ENCODE peak calls at places on chromosomes 1 and 21, in nine cellular contexts. I is heart left ventricle, C is mammary epithelial cell, A is stomach, L is cardiac muscle cell, G is lung, V is left ventricle myocardium inferior, X is tibial nerve, J is heart right ventricle. Z is an unnamed sample.

GRCh38 chr1:15571266-15571665 is 13.6 kb downstream of the AGMAT start:
- DNase-seq in V (no peak), X (no peak), I (no peak), A (no peak), J (no peak), G (no peak), L (no peak), C (no peak), Z (no peak)

GRCh38 chr1:49163041-49163440 is 386.4 kb upstream of the BEND5 start:
- DNase-seq in J (no peak), G (no peak), L (no peak), I (no peak), C (peak; percentile 86), A (no peak), V (no peak), X (no peak), Z (no peak)

GRCh38 chr1:32965251-32965643 is 638 bp upstream of the RNF19B start:
- DNase-seq in L (no peak), X (no peak), C (no peak), G (no peak), I (no peak), J (no peak), V (no peak), A (no peak), Z (no peak)

GRCh38 chr1:9057851-9058250 is 11.6 kb downstream of the SLC2A5 start:
- DNase-seq in G (no peak), I (no peak), X (no peak), L (no peak), J (no peak), A (no peak), C (no peak), V (no peak), Z (no peak)

GRCh38 chr21:37737497-37737896 is 178.8 kb downstream of the KCNJ6 start:
- DNase-seq in C (no peak), L (no peak), A (no peak), J (no peak), X (no peak), G (no peak), V (no peak), I (peak; percentile 42), Z (no peak)

GRCh38 chr1:214846971-214847810 is 235.3 kb upstream of the KCNK2 start:
- DNase-seq in J (no peak), I (no peak), A (no peak), G (no peak), L (no peak), V (no peak), C (no peak), X (no peak), Z (no peak)

GRCh38 chr1:34427170-34427569 is 250.5 kb downstream of the C1orf94 start:
- DNase-seq in L (no peak), C (no peak), A (no peak), V (no peak), G (no peak), I (no peak), J (no peak), X (no peak), Z (no peak)

GRCh38 chr1:113133038-113133437 is 60.0 kb downstream of the LRIG2 start:
- DNase-seq in A (no peak), I (no peak), L (no peak), V (no peak), X (no peak), C (no peak), G (no peak), J (no peak), Z (no peak)

GRCh38 chr1:145965119-145965744 is 742 bp downstream of the POLR3GL start:
- DNase-seq in V (no peak), I (no peak), G (no peak), X (no peak), J (no peak), L (no peak), A (no peak), C (no peak), Z (no peak)

GRCh38 chr21:43333301-43334062 is 93.4 kb downstream of the SIK1 start:
- DNase-seq in J (peak; percentile 31), G (peak; percentile 74), L (peak; percentile 92), I (peak; percentile 74), X (no peak), A (peak; percentile 64), C (peak; percentile 81), V (peak; percentile 38), Z (no peak)

GRCh38 chr1:222167896-222168295 is 380.0 kb downstream of the HHIPL2 start:
- DNase-seq in V (no peak), C (no peak), L (no peak), G (no peak), J (no peak), I (no peak), A (no peak), X (no peak), Z (no peak)

GRCh38 chr1:43540653-43541071 is 10.0 kb downstream of the PTPRF start:
- DNase-seq in X (no peak), L (no peak), V (no peak), G (no peak), J (no peak), I (no peak), C (no peak), A (no peak), Z (peak; percentile 53)

GRCh38 chr1:43541141-43541540 is 10.5 kb downstream of the PTPRF start:
- DNase-seq in X (no peak), C (no peak), L (no peak), V (no peak), A (no peak), J (no peak), G (no peak), I (no peak), Z (peak; percentile 26)

GRCh38 chr1:43538969-43539368 is 8.3 kb downstream of the PTPRF start:
- DNase-seq in J (no peak), I (no peak), G (no peak), V (no peak), L (no peak), C (no peak), X (no peak), A (no peak), Z (no peak)

GRCh38 chr1:43538143-43538487 is 7.4 kb downstream of the PTPRF start:
- DNase-seq in V (no peak), L (no peak), C (no peak), A (no peak), G (no peak), X (no peak), I (no peak), J (no peak), Z (no peak)

GRCh38 chr1:43539726-43540434 is 9.2 kb downstream of the PTPRF start:
- DNase-seq in J (no peak), A (no peak), I (no peak), G (no peak), L (no peak), X (no peak), V (no peak), C (no peak), Z (no peak)
- H3K4me1 ChIP-seq in J (peaks cover 19% of the 10 kb centered on the region), A (peaks cover 100% of the 10 kb centered on the region), I (peaks cover 11% of the 10 kb centered on the region), G (no peaks in the 10 kb centered on the region), L (peaks cover 4% of the 10 kb centered on the region), X (peaks cover 85% of the 10 kb centered on the region), V (peaks cover 21% of the 10 kb centered on the region), C (peaks cover 30% of the 10 kb centered on the region), Z (peaks cover 58% of the 10 kb centered on the region)

GRCh38 chr1:17432412-17432811 is 7.1 kb downstream of the RCC2 start:
- DNase-seq in C (no peak), I (no peak), A (no peak), J (no peak), X (no peak), L (no peak), V (no peak), G (no peak), Z (no peak)

GRCh38 chr1:17436380-17437174 is 2.9 kb downstream of the RCC2 start:
- DNase-seq in V (no peak), X (no peak), G (no peak), C (no peak), A (no peak), I (no peak), J (no peak), L (peak; percentile 38), Z (no peak)

GRCh38 chr1:17434016-17434415 is 5.5 kb downstream of the RCC2 start:
- DNase-seq in X (no peak), C (no peak), V (no peak), G (no peak), A (no peak), I (no peak), J (no peak), L (no peak), Z (no peak)

GRCh38 chr1:17433261-17433660 is 6.2 kb downstream of the RCC2 start:
- DNase-seq in G (no peak), I (no peak), J (no peak), A (no peak), C (no peak), V (no peak), X (no peak), L (no peak), Z (no peak)

GRCh38 chr1:17434591-17434990 is 4.9 kb downstream of the RCC2 start:
- DNase-seq in J (no peak), L (no peak), X (no peak), G (no peak), C (no peak), A (no peak), V (no peak), I (no peak), Z (no peak)
- H3K4me3 ChIP-seq in J (no peak overlapping the region), L (no peak overlapping the region), X (no peak overlapping the region), G (no peak overlapping the region), C (no peak overlapping the region), A (no peak overlapping the region), V (no peak overlapping the region), I (no peak overlapping the region), Z (no peak overlapping the region)

GRCh38 chr1:209628618-209629299 is 23.5 kb downstream of the LAMB3 start:
- DNase-seq in C (no peak), I (no peak), A (no peak), G (no peak), X (no peak), L (no peak), V (no peak), J (no peak), Z (no peak)

GRCh38 chr1:209629621-209630382 is 22.4 kb downstream of the LAMB3 start:
- DNase-seq in V (no peak), X (no peak), I (no peak), A (no peak), L (no peak), G (no peak), J (no peak), C (no peak), Z (no peak)

GRCh38 chr1:209625791-209626285 is 26.4 kb downstream of the LAMB3 start:
- DNase-seq in L (no peak), X (no peak), G (no peak), I (no peak), V (no peak), A (no peak), J (peak; percentile 26), C (no peak), Z (no peak)

GRCh38 chr1:209626633-209627348 is 25.4 kb downstream of the LAMB3 start:
- DNase-seq in J (no peak), V (no peak), A (no peak), I (no peak), C (no peak), G (no peak), L (no peak), X (no peak), Z (no peak)

GRCh38 chr1:209627349-209628196 is 24.7 kb downstream of the LAMB3 start:
- DNase-seq in X (peak; percentile 44), V (peak; percentile 77), C (no peak), L (peak; percentile 79), J (peak; percentile 86), G (peak; percentile 66), I (peak; percentile 83), A (peak; percentile 79), Z (peak; percentile 84)
- TF ChIP-seq CTCF in X (peak; percentile 94), V (peak; percentile 98), C (peak; percentile 90), L (peak; percentile 98), J (peak; percentile 97), G (peak; percentile 86), I (peak; percentile 96), A (peak; percentile 63), Z (peak; percentile 91)

GRCh38 chr1:99749948-99750347 is 16.5 kb downstream of the FRRS1 start:
- DNase-seq in G (no peak), C (no peak), X (no peak), L (no peak), A (no peak), I (no peak), V (no peak), J (no peak), Z (no peak)
- H3K4me1 ChIP-seq in G (peaks cover 2% of the 10 kb centered on the region), C (peaks cover 3% of the 10 kb centered on the region), X (no peaks in the 10 kb centered on the region), L (no peaks in the 10 kb centered on the region), A (no peaks in the 10 kb centered on the region), I (no peaks in the 10 kb centered on the region), V (no peaks in the 10 kb centered on the region), J (no peaks in the 10 kb centered on the region), Z (peaks cover 16% of the 10 kb centered on the region)